ENCODE peak calls at places on chromosomes 11 and 22, in eight cellular contexts. X, J, A, L, S, T, R and K are unnamed samples.

GRCh38 chr11:88188251-88189030 is 13.2 kb upstream of the RAB38 start:
- DNase-seq in T (peak; percentile 59), J (no peak), L (no peak), X (no peak), A (no peak), R (no peak), S (no peak), K (no peak)

GRCh38 chr11:22510741-22511140 is 114.9 kb downstream of the FANCF start:
- DNase-seq in S (no peak), T (no peak), A (no peak), L (no peak), X (no peak), R (no peak), J (no peak), K (no peak)

GRCh38 chr11:130451261-130452019 is 3.0 kb downstream of the ADAMTS15 start:
- DNase-seq in S (no peak), A (no peak), L (no peak), J (peak; percentile 73), R (no peak), T (peak; percentile 33), X (no peak), K (no peak)

GRCh38 chr11:118909619-118910308 is 16.0 kb downstream of the BCL9L start:
- DNase-seq in R (peak; percentile 33), A (no peak), L (no peak), X (no peak), T (no peak), J (no peak), S (peak; percentile 79), K (no peak)

GRCh38 chr11:43913829-43914380 is 28.5 kb upstream of the C11orf96 start:
- DNase-seq in J (no peak), T (no peak), R (no peak), A (no peak), L (no peak), X (no peak), S (no peak), K (no peak)

GRCh38 chr22:40791241-40791640 is 27.9 kb downstream of the SLC25A17 start:
- DNase-seq in R (no peak), S (no peak), A (no peak), T (no peak), L (no peak), X (no peak), J (no peak), K (no peak)

GRCh38 chr11:44229664-44230063 is 80.3 kb downstream of the ALX4 start:
- DNase-seq in A (no peak), R (no peak), L (no peak), T (no peak), S (no peak), J (no peak), X (no peak), K (no peak)

GRCh38 chr11:31815743-31816466 is 4.8 kb upstream of the PAX6 start:
- DNase-seq in S (no peak), J (no peak), T (no peak), A (no peak), L (no peak), X (no peak), R (no peak), K (no peak)

GRCh38 chr11:2888266-2888968 is 2.8 kb upstream of the CDKN1C start:
- DNase-seq in J (peak; percentile 95), X (peak; percentile 86), S (peak; percentile 96), A (peak; percentile 94), L (peak; percentile 92), R (peak; percentile 77), T (peak; percentile 83), K (no peak)

GRCh38 chr22:27632451-27633295 is 168.9 kb downstream of the MN1 start:
- DNase-seq in L (no peak), T (peak; percentile 46), X (peak; percentile 54), A (peak; percentile 51), R (no peak), J (no peak), S (no peak), K (no peak)

GRCh38 chr22:23302171-23303002 is 122.1 kb downstream of the BCR start:
- DNase-seq in A (no peak), T (peak; percentile 16), R (no peak), J (peak; percentile 62), L (no peak), S (peak; percentile 27), X (peak; percentile 48), K (no peak)

GRCh38 chr22:17063372-17064106 is 21.3 kb upstream of the IL17RA start:
- DNase-seq in R (no peak), X (no peak), L (no peak), J (no peak), S (no peak), T (no peak), A (peak; percentile 25), K (no peak)

GRCh38 chr11:119538748-119539147 is 115.8 kb upstream of the THY1 start:
- DNase-seq in S (no peak), L (no peak), A (peak; percentile 6), X (no peak), R (no peak), J (peak; percentile 19), T (no peak), K (no peak)

GRCh38 chr11:2266586-2267305 is 3.6 kb downstream of the ASCL2 start:
- DNase-seq in T (no peak), J (peak; percentile 47), L (no peak), S (no peak), A (no peak), R (no peak), X (no peak), K (no peak)

GRCh38 chr11:70341881-70342429 is 56.4 kb upstream of the CTTN start:
- DNase-seq in X (no peak), S (no peak), L (no peak), R (no peak), A (no peak), T (no peak), J (no peak), K (no peak)

GRCh38 chr22:19892249-19892879 is 37.7 kb upstream of the GNB1L start:
- DNase-seq in T (peak; percentile 56), A (no peak), L (no peak), J (no peak), X (peak; percentile 64), R (peak; percentile 72), S (peak; percentile 43), K (peak; percentile 62)

GRCh38 chr22:25509391-25509791 is 55.1 kb upstream of the GRK3 start:
- DNase-seq in T (no peak), X (no peak), L (no peak), S (no peak), R (no peak), A (peak; percentile 66), J (no peak), K (no peak)

GRCh38 chr11:13339196-13340153 is 61.9 kb downstream of the BMAL1 start:
- DNase-seq in X (no peak), A (no peak), J (no peak), L (no peak), T (peak; percentile 94), R (no peak), S (no peak), K (no peak)

GRCh38 chr22:37674248-37674647 is 1.2 kb upstream of the LGALS1 start:
- DNase-seq in L (no peak), T (no peak), X (no peak), A (no peak), S (no peak), R (no peak), J (no peak), K (no peak)

GRCh38 chr22:37678372-37678771 is 2.9 kb downstream of the LGALS1 start:
- DNase-seq in R (no peak), T (no peak), S (no peak), L (no peak), J (no peak), A (no peak), X (no peak), K (no peak)

GRCh38 chr22:37676691-37677627 is 1.5 kb downstream of the LGALS1 start:
- DNase-seq in T (peak; percentile 98), L (peak; percentile 92), X (peak; percentile 94), J (peak; percentile 97), A (peak; percentile 89), R (peak; percentile 94), S (peak; percentile 86), K (peak; percentile 93)

GRCh38 chr22:37674951-37675929 is at the start of gene LGALS1:
- DNase-seq in S (peak; percentile 83), X (peak; percentile 94), R (peak; percentile 59), A (peak; percentile 93), T (peak; percentile 98), J (peak; percentile 99), L (peak; percentile 98), K (peak; percentile 86)

DNA sequence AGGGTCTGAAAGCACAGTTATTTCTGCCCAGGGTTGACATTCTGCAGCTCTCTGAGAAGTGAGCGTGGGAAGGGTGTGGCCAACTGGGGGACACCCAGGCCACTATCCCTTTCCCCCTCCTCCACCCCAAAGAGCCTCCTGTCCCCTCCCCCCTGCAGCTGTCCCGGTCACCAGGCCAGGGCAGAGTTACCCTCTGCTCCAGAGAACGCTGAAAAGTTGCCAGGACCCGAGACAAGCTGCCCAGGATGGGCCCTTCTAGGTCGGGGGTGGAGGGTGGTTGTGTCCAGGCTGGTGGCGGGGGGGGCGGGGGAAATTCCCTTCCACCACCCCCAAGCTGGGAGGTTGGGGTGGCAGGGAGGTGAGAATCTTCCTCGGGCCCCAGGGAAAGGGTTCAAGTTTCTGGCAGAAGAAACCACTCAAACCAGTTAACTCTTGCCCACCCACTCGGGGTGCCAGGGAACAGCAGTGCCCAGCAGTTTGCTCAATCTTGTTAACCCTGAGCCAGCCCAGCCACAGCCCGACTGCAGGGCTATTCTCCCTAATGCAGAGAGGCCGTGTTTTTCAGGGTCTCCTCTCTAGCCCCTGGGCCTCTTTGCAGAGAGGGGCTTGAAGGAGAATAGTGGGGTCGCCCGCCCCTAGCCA is 615 bp downstream of the LGALS1 start:
- DNase-seq in T (peak; percentile 45), A (peak; percentile 40), J (peak; percentile 71), L (peak; percentile 77), X (peak; percentile 37), R (no peak), S (no peak), K (no peak)
- H3K4me3 ChIP-seq in T (peak overlapping the region; percentile 62), A (peak overlapping the region; percentile 19), J (peak overlapping the region; percentile 58), L (peak overlapping the region; percentile 79), X (peak overlapping the region; percentile 52), R (peak overlapping the region; percentile 68), S (peak overlapping the region; percentile 38), K (peak overlapping the region; percentile 84)

GRCh38 chr11:112725636-112726035 is 235.6 kb upstream of the NCAM1 start:
- DNase-seq in R (no peak), T (no peak), L (no peak), J (no peak), X (no peak), S (no peak), A (no peak), K (no peak)
- H3K27me3 ChIP-seq in R (no peaks in the 10 kb centered on the region), T (peaks cover 49% of the 10 kb centered on the region), L (no peaks in the 10 kb centered on the region), J (no peaks in the 10 kb centered on the region), X (no peaks in the 10 kb centered on the region), S (no peaks in the 10 kb centered on the region), A (no peaks in the 10 kb centered on the region), K (peaks cover 1% of the 10 kb centered on the region)

GRCh38 chr11:65503923-65504670 is 5.3 kb downstream of the MALAT1 start:
- DNase-seq in X (no peak), R (peak; percentile 11), S (no peak), J (no peak), T (peak; percentile 82), A (no peak), L (no peak), K (no peak)
- H3K4me3 ChIP-seq in X (peak overlapping the region; percentile 96), R (peak overlapping the region; percentile 97), S (peak overlapping the region; percentile 81), J (peak overlapping the region; percentile 62), T (peak overlapping the region; percentile 47), A (peak overlapping the region; percentile 16), L (peak overlapping the region; percentile 92), K (peak overlapping the region; percentile 70)

DNA sequence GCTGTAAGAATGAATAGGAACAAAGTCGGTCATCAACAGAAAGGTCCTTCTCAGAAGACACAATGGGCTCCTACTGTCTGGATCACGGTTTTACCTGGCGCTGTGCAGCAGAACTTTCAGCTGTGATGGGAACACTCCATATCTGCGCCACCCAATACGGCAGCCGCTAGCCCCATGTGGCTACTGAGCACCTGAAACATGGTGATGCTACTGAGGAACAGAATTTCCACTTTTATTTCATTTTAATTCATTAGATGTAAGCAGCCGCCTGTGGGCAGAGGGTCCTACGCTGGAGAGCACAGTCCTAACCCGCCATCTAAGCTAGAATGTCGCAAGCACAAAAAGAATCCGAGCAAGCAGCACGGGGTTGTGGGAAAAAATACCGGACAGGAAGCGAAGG is 2.7 kb downstream of the SULT4A1 start:
- DNase-seq in R (no peak), S (no peak), J (no peak), A (no peak), L (no peak), T (no peak), X (no peak), K (no peak)
- H3K27me3 ChIP-seq in R (peaks cover 9% of the 10 kb centered on the region), S (no peaks in the 10 kb centered on the region), J (peaks cover 10% of the 10 kb centered on the region), A (no peaks in the 10 kb centered on the region), L (peaks cover 8% of the 10 kb centered on the region), T (peaks cover 63% of the 10 kb centered on the region), X (no peaks in the 10 kb centered on the region), K (no peaks in the 10 kb centered on the region)